ENCODE peak calls at places on chromosomes 7 and 10, in six cellular contexts. A is H7, U is RWPE1, C is activated T-cell treated with anti-CD3 and anti-CD28 coated beads for 24 hours, H is colonic mucosa, Y is memory B cell. J is an unnamed sample.

GRCh38 chr7:114083714-114084113 is 164.9 kb upstream of the PPP1R3A start:
- DNase-seq in A (peak), U (no peak), C (no peak), H (no peak), Y (no peak), J (no peak)

GRCh38 chr7:150466477-150466876 is 16.0 kb downstream of the GIMAP8 start:
- DNase-seq in A (no peak), U (peak), C (no peak), H (no peak), Y (no peak), J (no peak)

GRCh38 chr7:147607151-147607800 is 983.3 kb upstream of the C7orf33 start:
- DNase-seq in A (peak), U (no peak), C (no peak), H (no peak), Y (no peak), J (no peak)

GRCh38 chr7:127884066-127884559 is 147.1 kb downstream of the LRRC4 start:
- DNase-seq in A (no peak), U (no peak), C (no peak), H (no peak), Y (no peak), J (no peak)

GRCh38 chr7:17298840-17299476 is 506 bp downstream of the AHR start:
- DNase-seq in A (peak), U (peak), C (peak), H (peak), Y (no peak), J (peak)

GRCh38 chr7:82263880-82264751 is 179.5 kb downstream of the CACNA2D1 start:
- DNase-seq in A (no peak), U (no peak), C (no peak), H (no peak), Y (no peak), J (no peak)

GRCh38 chr7:103715376-103716110 is 269.5 kb upstream of the SLC26A5 start:
- DNase-seq in A (no peak), U (no peak), C (no peak), H (no peak), Y (no peak), J (no peak)

GRCh38 chr10:28738200-28738599 is 60.9 kb downstream of the BAMBI start:
- DNase-seq in A (no peak), U (no peak), C (no peak), H (peak), Y (no peak), J (no peak)

GRCh38 chr10:74329873-74330272 is 178.9 kb downstream of the ADK start:
- DNase-seq in A (no peak), U (no peak), C (no peak), H (no peak), Y (no peak), J (no peak)

GRCh38 chr10:95906675-95907453 is 911 bp upstream of the CC2D2B start:
- DNase-seq in A (peak), U (peak), C (peak), H (peak), Y (peak), J (no peak)